ENCODE peak calls at places on chromosomes 11 and 22, in seven cellular contexts. Z is naive thymus-derived CD8-positive, alpha-beta T cell; N is CD8-positive, alpha-beta memory T cell; M is GM04504; T is NT2/D1; B is activated T-helper 1 cell treated with anti-CD3 and anti-CD28 coated beads, Interleukin-2, amount 50 U/mL, for 16 hours; O is NCI-H2081. K is an unnamed sample.

GRCh38 chr11:46294365-46295309 is 17.2 kb downstream of the CREB3L1 start:
- DNase-seq in N (no peak), O (no peak), Z (no peak), B (no peak), M (peak; percentile 96), T (peak; percentile 94), K (peak; percentile 70)

GRCh38 chr22:48021946-48022345 is 1259.5 kb downstream of the TBC1D22A start:
- DNase-seq in Z (no peak), M (no peak), B (no peak), O (no peak), N (no peak), T (no peak), K (no peak)

GRCh38 chr11:129973809-129974208 is 28.8 kb downstream of the PRDM10 start:
- DNase-seq in N (no peak), T (peak; percentile 36), O (no peak), Z (no peak), B (no peak), M (no peak), K (no peak)

GRCh38 chr22:30202531-30203006 is 44.0 kb downstream of the LIF start:
- DNase-seq in M (no peak), B (no peak), T (no peak), Z (no peak), O (no peak), N (no peak), K (no peak)

GRCh38 chr11:43983221-43983795 is 40.9 kb downstream of the C11orf96 start:
- DNase-seq in B (no peak), Z (no peak), T (no peak), O (no peak), M (no peak), N (no peak), K (no peak)

GRCh38 chr22:44100411-44100810 is 76.3 kb downstream of the PARVB start:
- DNase-seq in B (no peak), O (no peak), Z (no peak), T (no peak), M (no peak), N (no peak), K (no peak)

GRCh38 chr11:134278356-134278755 is 2.2 kb downstream of the GLB1L3 start:
- DNase-seq in T (no peak), Z (no peak), O (no peak), B (no peak), M (no peak), N (no peak), K (no peak)

GRCh38 chr22:30304495-30305244 is 15.4 kb upstream of the CASTOR1 start:
- DNase-seq in Z (no peak), T (no peak), O (no peak), B (no peak), N (no peak), M (no peak), K (no peak)

GRCh38 chr11:87125257-87125656 is 87.5 kb downstream of the TMEM135 start:
- DNase-seq in Z (no peak), M (no peak), N (no peak), O (no peak), B (no peak), T (no peak), K (no peak)

GRCh38 chr11:75193271-75193670 is 42.4 kb downstream of the SLCO2B1 start:
- DNase-seq in O (no peak), M (no peak), Z (no peak), N (no peak), T (no peak), B (no peak), K (no peak)

GRCh38 chr11:33437529-33437928 is 180.3 kb downstream of the HIPK3 start:
- DNase-seq in Z (no peak), M (no peak), O (no peak), T (no peak), N (no peak), B (no peak), K (no peak)

GRCh38 chr22:45585946-45586540 is 83.4 kb downstream of the FBLN1 start:
- DNase-seq in T (no peak), N (no peak), B (no peak), Z (no peak), O (peak; percentile 17), M (no peak), K (no peak)

GRCh38 chr11:92915551-92915950 is 53.9 kb upstream of the MTNR1B start:
- DNase-seq in O (no peak), M (no peak), B (no peak), N (no peak), Z (no peak), T (no peak), K (no peak)

GRCh38 chr11:117794144-117794543 is 2.9 kb downstream of the DSCAML1 start:
- DNase-seq in T (no peak), B (no peak), N (no peak), M (no peak), Z (no peak), O (no peak), K (no peak)

GRCh38 chr11:68903288-68903630 is 373 bp downstream of the MRPL21 start:
- DNase-seq in M (no peak), T (no peak), N (no peak), B (no peak), O (no peak), Z (no peak), K (no peak)